ENCODE peak calls at places on chromosome 18, in eight cellular contexts. W is tibial artery, O is GM20000, X is K562, E is body of pancreas, F is HCT116, T is right lobe of liver, U is lower leg skin. A is an unnamed sample.

GRCh38 chr18:39959839-39960238 is 1995.2 kb upstream of the PIK3C3 start:
- DNase-seq in W (no peak), O (no peak), X (no peak), E (no peak), F (no peak), T (no peak), U (no peak), A (no peak)

GRCh38 chr18:9736942-9737813 is 29.1 kb downstream of the RAB31 start:
- DNase-seq in W (no peak), O (no peak), X (no peak), E (no peak), F (peak; percentile 65), T (no peak), U (no peak), A (no peak)

GRCh38 chr18:27235218-27235870 is 50.2 kb upstream of the CHST9 start:
- DNase-seq in W (no peak), O (no peak), X (no peak), E (no peak), F (no peak), T (no peak), U (no peak), A (no peak)

GRCh38 chr18:33560686-33561370 is 17.2 kb upstream of the ASXL3 start:
- DNase-seq in W (no peak), O (no peak), X (no peak), E (no peak), F (no peak), T (no peak), U (peak; percentile 73), A (no peak)

GRCh38 chr18:22563098-22563707 is 145.5 kb upstream of the CTAGE1 start:
- DNase-seq in W (no peak), O (peak; percentile 71), X (peak; percentile 68), E (peak; percentile 63), F (peak; percentile 74), T (no peak), U (no peak), A (peak; percentile 73)

GRCh38 chr18:12296087-12296403 is 12.0 kb upstream of the TUBB6 start:
- DNase-seq in W (peak; percentile 43), O (no peak), X (no peak), E (no peak), F (no peak), T (no peak), U (no peak), A (no peak)

GRCh38 chr18:35117372-35117771 is 76.2 kb downstream of the MAPRE2 start:
- DNase-seq in W (no peak), O (no peak), X (no peak), E (no peak), F (no peak), T (no peak), U (no peak), A (no peak)

GRCh38 chr18:46250084-46250811 is 146.1 kb downstream of the HAUS1 start:
- DNase-seq in W (no peak), O (peak; percentile 77), X (no peak), E (peak; percentile 64), F (peak; percentile 49), T (no peak), U (no peak), A (no peak)

GRCh38 chr18:30361864-30362540 is 680.5 kb downstream of the DSC3 start:
- DNase-seq in W (no peak), O (no peak), X (no peak), E (no peak), F (no peak), T (no peak), U (no peak), A (no peak)

GRCh38 chr18:57445488-57446319 is 10.5 kb downstream of the ONECUT2 start:
- DNase-seq in W (no peak), O (no peak), X (no peak), E (no peak), F (no peak), T (peak; percentile 92), U (no peak), A (no peak)

GRCh38 chr18:32072321-32072720 is 19.4 kb upstream of the RNF138 start:
- DNase-seq in W (no peak), O (peak; percentile 31), X (peak; percentile 45), E (no peak), F (no peak), T (no peak), U (no peak), A (no peak)

GRCh38 chr18:46502444-46502843 is 154.6 kb downstream of the LOXHD1 start:
- DNase-seq in W (no peak), O (no peak), X (peak; percentile 23), E (no peak), F (no peak), T (no peak), U (no peak), A (no peak)

GRCh38 chr18:48982269-48982668 is 31.5 kb upstream of the SMAD7 start:
- DNase-seq in W (no peak), O (no peak), X (peak; percentile 29), E (no peak), F (no peak), T (no peak), U (no peak), A (no peak)

GRCh38 chr18:22363867-22364463 is 53.8 kb downstream of the CTAGE1 start:
- DNase-seq in W (no peak), O (no peak), X (no peak), E (no peak), F (no peak), T (no peak), U (no peak), A (no peak)

GRCh38 chr18:408367-408766 is 92.1 kb downstream of the COLEC12 start:
- DNase-seq in W (no peak), O (no peak), X (no peak), E (no peak), F (no peak), T (no peak), U (no peak), A (no peak)

GRCh38 chr18:5678779-5679406 is 135.1 kb upstream of the EPB41L3 start:
- DNase-seq in W (no peak), O (no peak), X (no peak), E (no peak), F (no peak), T (no peak), U (no peak), A (no peak)

GRCh38 chr18:28149810-28150420 is 27.0 kb downstream of the CDH2 start:
- DNase-seq in W (no peak), O (no peak), X (no peak), E (no peak), F (no peak), T (no peak), U (no peak), A (no peak)

GRCh38 chr18:21085579-21086161 is 25.9 kb downstream of the ROCK1 start:
- DNase-seq in W (no peak), O (no peak), X (no peak), E (no peak), F (no peak), T (no peak), U (no peak), A (no peak)

GRCh38 chr18:48031011-48031480 is 100.6 kb upstream of the SMAD2 start:
- DNase-seq in W (peak; percentile 70), O (peak; percentile 64), X (peak; percentile 35), E (peak; percentile 76), F (peak; percentile 51), T (no peak), U (peak; percentile 85), A (no peak)

GRCh38 chr18:44033144-44033543 is 647.5 kb upstream of the SETBP1 start:
- DNase-seq in W (no peak), O (no peak), X (no peak), E (no peak), F (no peak), T (no peak), U (no peak), A (no peak)

DNA sequence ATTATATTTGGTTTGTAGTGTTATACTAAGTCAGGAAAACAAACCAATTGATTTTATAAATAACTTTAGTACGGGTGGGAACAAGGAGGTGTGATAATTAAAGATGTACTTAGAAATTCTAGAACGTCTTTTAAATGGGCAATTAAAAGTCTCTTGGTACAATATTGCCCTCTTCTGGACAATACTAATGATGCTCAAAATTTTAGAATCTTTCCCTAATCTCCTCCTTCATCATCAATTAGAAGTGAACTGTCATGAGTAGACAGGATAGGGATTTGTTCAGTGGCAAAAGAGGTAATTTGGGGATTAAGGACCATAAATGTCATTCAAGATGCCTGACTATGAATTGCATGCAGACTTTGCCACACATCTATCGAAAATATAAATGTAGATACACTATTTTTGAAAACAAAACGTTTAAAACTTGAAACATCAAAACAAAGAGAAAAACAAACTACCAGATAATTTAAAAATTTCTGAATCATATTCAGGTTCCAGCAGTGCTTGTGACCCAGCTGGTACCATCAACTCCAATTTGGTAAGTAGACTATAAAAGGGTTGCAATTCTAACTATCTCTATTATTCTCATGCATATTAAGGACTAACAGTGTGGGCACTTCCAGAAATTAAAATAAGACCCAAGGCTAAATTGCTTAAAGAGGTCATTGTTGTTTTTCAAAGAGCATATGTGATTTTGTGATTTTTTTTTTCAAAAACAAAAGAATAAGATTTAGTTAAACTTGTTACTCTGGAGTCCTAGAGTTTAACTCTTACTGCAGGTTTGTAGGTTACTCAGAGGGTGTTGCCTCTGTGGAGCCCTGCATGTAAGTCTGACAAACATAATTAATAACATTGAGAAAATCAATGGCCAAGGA is 123.5 kb downstream of the LAMA3 start:
- DNase-seq in W (no peak), O (peak; percentile 33), X (peak; percentile 20), E (no peak), F (peak; percentile 15), T (no peak), U (no peak), A (no peak)
- TF ChIP-seq CTCF in W (peak; percentile 53), O (no peak), X (peak; percentile 71), E (peak; percentile 56), F (peak; percentile 58), T (peak; percentile 51), U (no peak), A (peak; percentile 27)

GRCh38 chr18:74040008-74040407 is 107.6 kb downstream of the FBXO15 start:
- DNase-seq in W (no peak), O (no peak), X (no peak), E (no peak), F (no peak), T (no peak), U (no peak), A (no peak)

GRCh38 chr18:74040459-74041332 is 106.9 kb downstream of the FBXO15 start:
- DNase-seq in W (no peak), O (peak; percentile 65), X (peak; percentile 58), E (peak; percentile 58), F (peak; percentile 4), T (peak; percentile 76), U (no peak), A (no peak)
- TF ChIP-seq CTCF in W (no peak), O (peak; percentile 83), X (peak; percentile 63), E (peak; percentile 63), F (peak; percentile 14), T (peak; percentile 80), U (no peak), A (no peak)

DNA sequence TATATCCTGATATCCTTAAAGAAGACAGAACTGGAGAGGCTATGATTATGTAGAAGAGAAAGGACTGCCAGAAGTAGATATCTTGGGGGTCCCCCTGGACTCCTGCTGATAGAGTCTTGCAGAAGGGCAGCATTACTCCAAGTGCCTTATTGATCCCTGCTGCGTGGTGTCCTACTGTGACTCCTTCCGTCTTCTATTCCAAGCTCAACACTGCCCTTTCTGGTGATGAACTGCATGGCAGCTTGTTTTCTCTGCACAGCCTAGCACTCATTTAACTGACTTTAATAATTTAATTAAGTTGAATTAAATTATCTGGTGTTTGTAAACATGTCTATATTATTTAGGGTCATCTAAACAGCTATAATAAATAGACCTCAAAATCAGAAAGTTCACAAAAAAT is 194.1 kb upstream of the DSEL start:
- DNase-seq in W (no peak), O (no peak), X (no peak), E (no peak), F (no peak), T (no peak), U (no peak), A (no peak)
- TF ChIP-seq CTCF in W (no peak), O (no peak), X (no peak), E (peak; percentile 7), F (no peak), T (peak; percentile 46), U (no peak), A (no peak)

GRCh38 chr18:62802523-62802922 is 87.2 kb downstream of the PHLPP1 start:
- DNase-seq in W (no peak), O (no peak), X (no peak), E (peak; percentile 30), F (no peak), T (no peak), U (no peak), A (no peak)
- TF ChIP-seq CTCF in W (no peak), O (no peak), X (peak; percentile 36), E (peak; percentile 45), F (peak; percentile 15), T (peak; percentile 33), U (no peak), A (no peak)